ENCODE peak calls at places on chromosomes 13 and 19, in seven cellular contexts. F is HFFc6; M is EL; G is kidney epithelial cell; I is activated gamma-delta T cell treated with Interleukin-2 at 50 U/mL for 16 hours; V is activated CD4-positive, alpha-beta T cell treated with anti-CD3 and anti-CD28 coated beads, Interleukin-2, amount 10 ng/mL, durations not matched to agents 7 days and 5 days; N is stimulated activated CD4-positive, alpha-beta T cell treated with anti-CD3 and anti-CD28 coated beads, TNF-alpha, amount 100 ng/mL, for 1 hour. K is an unnamed sample.

GRCh38 chr13:64740493-64740892 is 2489.6 kb downstream of the PCDH9 start:
- DNase-seq in M (no peak), V (no peak), F (no peak), N (no peak), G (no peak), I (no peak), K (no peak)

GRCh38 chr13:84187626-84188025 is 305.4 kb upstream of the SLITRK1 start:
- DNase-seq in V (no peak), F (no peak), G (no peak), I (no peak), N (no peak), M (no peak), K (no peak)

GRCh38 chr13:109999659-110000533 is 213.5 kb upstream of the IRS2 start:
- DNase-seq in F (no peak), V (no peak), G (no peak), N (no peak), I (no peak), M (no peak), K (no peak)

GRCh38 chr19:30344446-30345425 is 27.4 kb upstream of the ZNF536 start:
- DNase-seq in F (no peak), M (no peak), I (no peak), V (no peak), G (no peak), N (no peak), K (no peak)

GRCh38 chr19:46383846-46384245 is 29.5 kb downstream of the CCDC8 start:
- DNase-seq in N (no peak), M (no peak), I (no peak), F (no peak), G (no peak), V (no peak), K (no peak)

GRCh38 chr19:55086730-55087541 is 11.3 kb downstream of the EPS8L1 start:
- DNase-seq in V (peak), I (peak), N (no peak), M (peak), F (peak), G (peak), K (no peak)

GRCh38 chr19:28737021-28737525 is 475.9 kb downstream of the UQCRFS1 start:
- DNase-seq in N (no peak), I (no peak), V (peak), F (peak), M (peak), G (no peak), K (peak)

GRCh38 chr13:41960700-41961697 is at the start of gene VWA8:
- DNase-seq in F (peak), V (peak), M (peak), G (no peak), I (peak), N (peak), K (peak)

GRCh38 chr13:36362251-36362650 is 16.1 kb upstream of the SPART start:
- DNase-seq in F (peak), I (no peak), N (no peak), G (peak), V (no peak), M (peak), K (no peak)

GRCh38 chr19:23055946-23056345 is 53.0 kb upstream of the ZNF728 start:
- DNase-seq in V (no peak), I (no peak), M (no peak), F (no peak), G (no peak), N (no peak), K (no peak)